ENCODE peak calls at places on chromosomes 3 and 15, in four cellular contexts. F is H9, V is GM23248, Q is mesendoderm. U is an unnamed sample.

GRCh38 chr3:173395412-173396181 is 1.9 kb upstream of the NLGN1 start:
- DNase-seq in F (peak; percentile 94), V (peak; percentile 97), Q (peak; percentile 92), U (peak; percentile 93)

GRCh38 chr3:161552984-161553383 is 56.4 kb downstream of the OTOL1 start:
- DNase-seq in F (no peak), V (no peak), Q (peak; percentile 77), U (no peak)

GRCh38 chr15:86231864-86232801 is 152.5 kb downstream of the AGBL1 start:
- DNase-seq in F (peak; percentile 72), V (peak; percentile 27), Q (peak; percentile 75), U (peak; percentile 84)

GRCh38 chr3:121707531-121708273 is 41.8 kb downstream of the GOLGB1 start:
- DNase-seq in F (no peak), V (no peak), Q (no peak), U (no peak)

GRCh38 chr15:30954674-30955073 is 36.8 kb downstream of the MTMR10 start:
- DNase-seq in F (no peak), V (peak; percentile 9), Q (no peak), U (no peak)

GRCh38 chr3:99875573-99875924 is 57.9 kb downstream of the CMSS1 start:
- DNase-seq in F (no peak), V (peak; percentile 74), Q (no peak), U (no peak)

GRCh38 chr3:41710646-41711388 is 251.1 kb downstream of the ULK4 start:
- DNase-seq in F (peak; percentile 56), V (peak; percentile 80), Q (peak; percentile 96), U (peak; percentile 64)

GRCh38 chr3:65146149-65146548 is 458.3 kb upstream of the ADAMTS9 start:
- DNase-seq in F (peak; percentile 84), V (peak; percentile 25), Q (peak; percentile 96), U (peak; percentile 90)

GRCh38 chr3:24496529-24497482 is 2.2 kb upstream of the THRB start:
- DNase-seq in F (peak; percentile 84), V (peak; percentile 85), Q (peak; percentile 90), U (peak; percentile 92)

GRCh38 chr15:43329222-43329959 is 982 bp downstream of the LCMT2 start:
- DNase-seq in F (no peak), V (peak; percentile 79), Q (peak; percentile 70), U (peak; percentile 70)

GRCh38 chr3:43685921-43686320 is 4.8 kb upstream of the ABHD5 start:
- DNase-seq in F (no peak), V (no peak), Q (no peak), U (no peak)

GRCh38 chr3:67551366-67552016 is 102.9 kb downstream of the SUCLG2 start:
- DNase-seq in F (no peak), V (no peak), Q (no peak), U (no peak)

GRCh38 chr15:68431792-68432401 is at the start of gene ITGA11:
- DNase-seq in F (peak; percentile 83), V (peak; percentile 87), Q (peak; percentile 63), U (peak; percentile 90)

GRCh38 chr3:41213563-41213962 is 14.3 kb downstream of the CTNNB1 start:
- DNase-seq in F (no peak), V (peak; percentile 29), Q (no peak), U (no peak)

GRCh38 chr3:177905895-177906511 is 630.2 kb upstream of the KCNMB2 start:
- DNase-seq in F (no peak), V (peak; percentile 88), Q (peak; percentile 77), U (peak; percentile 54)
- H3K27ac ChIP-seq in F (no peak overlapping the region), V (peak overlapping the region; percentile 75), Q (no peak overlapping the region), U (peak overlapping the region; percentile 66)

DNA sequence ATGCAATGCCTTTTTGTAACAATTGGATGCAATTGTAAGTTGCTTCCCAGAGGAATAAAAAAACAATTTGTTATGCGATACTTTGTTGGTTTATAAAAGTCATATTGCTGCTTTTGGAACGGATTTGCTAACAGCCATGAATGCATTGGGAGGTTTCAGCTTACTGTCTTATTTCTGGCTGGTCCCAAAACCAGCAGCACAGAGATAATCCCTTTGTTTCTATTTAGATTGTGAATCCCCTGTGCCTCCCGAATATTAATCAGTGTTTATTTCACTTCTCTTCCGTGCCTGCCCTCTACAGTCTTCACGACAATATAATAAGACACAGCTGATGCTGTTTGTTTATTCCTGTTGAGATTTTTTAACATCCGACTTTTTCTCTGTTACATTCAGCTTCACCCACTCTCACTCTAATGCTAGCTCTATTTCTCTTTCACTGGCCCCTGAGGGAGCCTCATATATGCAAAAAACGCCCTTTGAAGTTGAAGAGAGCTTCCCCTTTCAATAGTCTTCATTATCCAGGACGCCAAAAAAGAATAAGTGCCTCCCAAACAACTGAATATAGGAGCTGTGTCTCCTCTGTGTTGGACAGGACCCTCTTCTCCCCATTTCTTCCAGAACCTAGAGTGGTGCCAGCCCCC is 995.2 kb downstream of the ROBO2 start:
- DNase-seq in F (no peak), V (no peak), Q (no peak), U (no peak)
- H3K9ac ChIP-seq in F (no peak overlapping the region), V (no peak overlapping the region), Q (no peak overlapping the region), U (no peak overlapping the region)

DNA sequence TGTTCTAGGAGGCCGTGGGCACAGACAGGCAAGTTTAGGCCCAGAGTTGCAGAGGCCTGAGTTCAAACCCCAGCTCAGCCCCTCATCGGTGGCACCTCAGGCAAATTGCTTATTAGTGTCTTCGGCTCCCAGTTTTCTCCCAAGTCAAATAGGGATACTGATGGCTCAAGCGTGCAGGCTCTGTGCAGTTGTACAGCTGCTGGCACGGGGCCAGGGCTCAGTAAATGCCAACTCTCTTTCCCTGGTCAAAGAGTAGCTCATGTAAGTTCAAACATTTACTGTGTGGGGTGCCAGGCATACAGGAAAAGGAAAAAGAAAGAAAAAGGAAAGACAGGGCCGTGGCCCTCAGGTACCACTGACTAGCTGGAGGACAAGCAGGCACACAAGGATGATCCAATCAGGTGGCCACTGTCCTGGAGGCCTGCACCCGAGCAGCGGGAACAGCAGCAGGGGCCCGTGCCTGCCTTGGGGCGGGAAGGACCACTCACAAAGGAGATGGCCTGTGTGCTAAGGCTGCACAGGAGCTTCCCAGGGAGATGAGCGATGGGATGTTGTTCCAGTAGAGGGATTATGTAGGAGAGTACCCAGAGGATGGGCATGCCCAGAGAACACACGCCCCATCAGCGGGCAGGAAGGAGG is 70.8 kb downstream of the TBC1D2B start:
- DNase-seq in F (no peak), V (no peak), Q (no peak), U (no peak)
- H3K27ac ChIP-seq in F (no peak overlapping the region), V (no peak overlapping the region), Q (no peak overlapping the region), U (no peak overlapping the region)

GRCh38 chr3:132416807-132417694 is at the start of gene DNAJC13:
- DNase-seq in F (peak; percentile 92), V (peak; percentile 98), Q (peak; percentile 95), U (peak; percentile 96)
- H3K9ac ChIP-seq in F (peak within 1 kb of the TSS; percentile 71), V (peak within 1 kb of the TSS; percentile 86), Q (peak within 1 kb of the TSS; percentile 87), U (peak within 1 kb of the TSS; percentile 88)

GRCh38 chr3:11709782-11710181 is 66.1 kb upstream of the VGLL4 start:
- DNase-seq in F (no peak), V (no peak), Q (no peak), U (no peak)

GRCh38 chr3:11716576-11717250 is 73.0 kb upstream of the VGLL4 start:
- DNase-seq in F (no peak), V (peak; percentile 67), Q (no peak), U (no peak)

GRCh38 chr3:11712646-11713045 is 68.9 kb upstream of the VGLL4 start:
- DNase-seq in F (no peak), V (no peak), Q (no peak), U (no peak)

GRCh38 chr3:11713171-11713570 is 69.5 kb upstream of the VGLL4 start:
- DNase-seq in F (no peak), V (no peak), Q (no peak), U (no peak)

DNA sequence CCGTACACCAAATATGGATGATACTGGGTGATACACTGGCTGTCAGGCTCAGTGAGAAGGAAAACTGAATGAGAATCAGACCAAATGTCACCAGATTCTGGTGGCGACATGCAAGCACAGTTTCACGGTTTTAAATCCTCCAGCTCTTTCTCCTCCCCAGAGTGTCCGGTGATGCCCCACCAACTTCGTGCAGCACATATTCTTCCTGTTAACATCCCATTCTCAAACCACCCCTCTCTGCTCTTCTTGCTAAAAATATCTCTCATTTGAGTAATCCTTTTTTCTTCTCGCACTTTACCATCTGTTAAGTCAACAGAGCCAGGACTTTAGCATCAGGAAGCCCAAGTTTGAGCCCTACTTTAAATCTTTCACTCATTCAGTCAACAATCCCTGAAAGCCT is 68.1 kb upstream of the VGLL4 start:
- DNase-seq in F (no peak), V (peak; percentile 57), Q (no peak), U (no peak)
- H3K27ac ChIP-seq in F (no peak overlapping the region), V (peak overlapping the region; percentile 28), Q (no peak overlapping the region), U (no peak overlapping the region)

GRCh38 chr3:37569991-37570390 is 291.7 kb upstream of the CTDSPL start:
- DNase-seq in F (no peak), V (no peak), Q (no peak), U (no peak)
- H3K9ac ChIP-seq in F (no peak overlapping the region), V (no peak overlapping the region), Q (no peak overlapping the region), U (no peak overlapping the region)

U was measured in endodermal cell.